ENCODE peak calls at places on chromosomes 13 and 19, in six cellular contexts. M, V, U, D, F and J are unnamed samples.

GRCh38 chr19:45200614-45201013 is 22.0 kb downstream of the BLOC1S3 start:
- DNase-seq in M (no peak), V (no peak), U (no peak), D (peak), F (no peak), J (no peak)

GRCh38 chr19:43476606-43477005 is 11.2 kb upstream of the LYPD3 start:
- DNase-seq in M (no peak), V (no peak), U (no peak), D (peak), F (no peak), J (no peak)

GRCh38 chr13:23534090-23534489 is 36.1 kb upstream of the TNFRSF19 start:
- DNase-seq in M (no peak), V (no peak), U (no peak), D (no peak), F (no peak), J (no peak)

GRCh38 chr13:34864650-34865049 is 77.4 kb upstream of the NBEA start:
- DNase-seq in M (no peak), V (no peak), U (no peak), D (no peak), F (no peak), J (no peak)

GRCh38 chr13:32720026-32720425 is 133.8 kb downstream of the PDS5B start:
- DNase-seq in M (no peak), V (no peak), U (no peak), D (no peak), F (no peak), J (peak)

GRCh38 chr13:90420683-90421082 is 926.8 kb upstream of the MIR17HG start:
- DNase-seq in M (no peak), V (no peak), U (no peak), D (no peak), F (no peak), J (no peak)

GRCh38 chr13:29527916-29528315 is 67.6 kb downstream of the SLC7A1 start:
- DNase-seq in M (no peak), V (peak), U (no peak), D (no peak), F (no peak), J (no peak)

GRCh38 chr13:106176103-106176502 is 359.4 kb downstream of the EFNB2 start:
- DNase-seq in M (no peak), V (no peak), U (no peak), D (no peak), F (no peak), J (no peak)

GRCh38 chr13:48678316-48678715 is 24.6 kb downstream of the CYSLTR2 start:
- DNase-seq in M (no peak), V (no peak), U (no peak), D (no peak), F (no peak), J (no peak)

GRCh38 chr13:92716749-92717148 is 509.9 kb upstream of the GPC6 start:
- DNase-seq in M (no peak), V (no peak), U (no peak), D (peak), F (no peak), J (no peak)

GRCh38 chr13:108018371-108018870 is 196.9 kb downstream of the LIG4 start:
- DNase-seq in M (no peak), V (no peak), U (no peak), D (no peak), F (no peak), J (no peak)

GRCh38 chr13:33087091-33087490 is 70.9 kb downstream of the KL start:
- DNase-seq in M (no peak), V (no peak), U (no peak), D (no peak), F (no peak), J (no peak)

GRCh38 chr13:48994731-48995130 is 19.0 kb downstream of the FNDC3A start:
- DNase-seq in M (no peak), V (no peak), U (no peak), D (peak), F (no peak), J (no peak)

GRCh38 chr13:41034382-41034781 is 15.3 kb upstream of the ELF1 start:
- DNase-seq in M (no peak), V (no peak), U (no peak), D (no peak), F (no peak), J (no peak)

GRCh38 chr19:50002386-50002960 is 22.7 kb downstream of the VRK3 start:
- DNase-seq in M (no peak), V (no peak), U (no peak), D (no peak), F (no peak), J (no peak)

GRCh38 chr19:1251233-1251502 is 2.8 kb downstream of the MIDN start:
- DNase-seq in M (no peak), V (no peak), U (no peak), D (peak), F (no peak), J (no peak)

GRCh38 chr19:49560358-49560900 is 19.9 kb downstream of the NOSIP start:
- DNase-seq in M (no peak), V (no peak), U (peak), D (no peak), F (no peak), J (no peak)

DNA sequence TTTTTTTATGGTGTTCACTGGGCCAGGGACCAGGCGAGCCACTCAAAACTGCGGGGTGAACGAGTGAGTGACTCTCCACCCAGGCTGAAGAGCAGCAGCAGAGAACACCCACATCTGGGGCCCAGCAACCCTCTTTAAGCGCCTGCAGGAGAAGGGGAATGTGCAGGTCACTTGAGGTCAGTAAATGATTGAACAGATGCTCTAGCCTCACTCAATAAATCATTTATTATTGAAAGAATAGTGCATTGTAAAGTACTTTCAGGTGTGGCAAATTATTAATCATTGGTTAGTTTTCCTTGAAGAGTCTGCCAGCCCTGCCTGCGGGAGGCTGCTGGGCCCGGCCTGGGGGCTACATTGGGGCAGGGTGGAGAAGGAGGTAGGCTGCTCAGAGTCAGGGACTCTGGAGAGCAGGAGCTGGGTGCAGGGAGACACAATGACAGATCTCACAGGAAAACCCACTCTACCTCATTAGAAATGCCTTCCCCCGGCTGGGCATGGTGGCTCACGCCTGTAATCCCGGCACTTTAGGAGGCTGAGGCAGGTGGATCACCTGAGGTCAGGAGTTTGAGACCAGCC is 42.5 kb downstream of the ABCC4 start:
- DNase-seq in M (no peak), V (no peak), U (no peak), D (no peak), F (no peak), J (no peak)
- H3K4me3 ChIP-seq in M (no peak), V (no peak), U (no peak), D (no peak), F (no peak), J (no peak)

GRCh38 chr13:85812282-85812681 is 13.1 kb upstream of the SLITRK6 start:
- DNase-seq in M (no peak), V (no peak), U (no peak), D (no peak), F (no peak), J (no peak)

GRCh38 chr13:85806553-85807175 is 7.4 kb upstream of the SLITRK6 start:
- DNase-seq in M (peak), V (no peak), U (no peak), D (peak), F (no peak), J (no peak)
- TF ChIP-seq CTCF in M (peak), V (peak), U (peak), D (peak), F (no peak), J (peak)

DNA sequence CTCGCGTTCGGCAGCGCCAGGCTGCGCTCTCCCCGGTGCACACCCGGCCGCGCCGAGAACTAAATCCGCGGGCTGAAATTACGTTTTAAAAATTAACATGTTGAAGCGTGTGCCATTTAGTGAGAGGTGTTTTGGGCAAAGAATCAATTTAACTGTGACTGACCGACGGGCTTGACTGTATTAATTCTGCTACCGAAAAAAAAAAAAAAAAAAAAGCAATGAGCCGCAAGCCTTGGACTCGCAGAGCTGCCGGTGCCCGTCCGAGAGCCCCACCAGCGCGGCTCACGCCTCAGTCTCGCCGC is 9.6 kb upstream of the SOX1 start:
- DNase-seq in M (no peak), V (no peak), U (no peak), D (no peak), F (no peak), J (no peak)
- H3K4me3 ChIP-seq in M (no peak), V (peak), U (no peak), D (no peak), F (no peak), J (no peak)

GRCh38 chr19:3658004-3658822 is 31.6 kb upstream of the CACTIN start:
- DNase-seq in M (no peak), V (no peak), U (no peak), D (no peak), F (no peak), J (peak)

GRCh38 chr19:3657395-3657769 is 30.8 kb upstream of the CACTIN start:
- DNase-seq in M (no peak), V (no peak), U (no peak), D (no peak), F (no peak), J (no peak)

GRCh38 chr19:3655402-3656072 is 28.9 kb upstream of the CACTIN start:
- DNase-seq in M (no peak), V (no peak), U (no peak), D (peak), F (peak), J (no peak)

GRCh38 chr19:3656073-3656746 is 29.6 kb upstream of the CACTIN start:
- DNase-seq in M (no peak), V (no peak), U (no peak), D (no peak), F (no peak), J (no peak)

GRCh38 chr19:3656747-3657394 is 30.3 kb upstream of the CACTIN start:
- DNase-seq in M (no peak), V (no peak), U (no peak), D (peak), F (no peak), J (no peak)
- TF ChIP-seq CTCF in M (peak), V (no peak), U (no peak), D (no peak), F (no peak), J (no peak)

DNA sequence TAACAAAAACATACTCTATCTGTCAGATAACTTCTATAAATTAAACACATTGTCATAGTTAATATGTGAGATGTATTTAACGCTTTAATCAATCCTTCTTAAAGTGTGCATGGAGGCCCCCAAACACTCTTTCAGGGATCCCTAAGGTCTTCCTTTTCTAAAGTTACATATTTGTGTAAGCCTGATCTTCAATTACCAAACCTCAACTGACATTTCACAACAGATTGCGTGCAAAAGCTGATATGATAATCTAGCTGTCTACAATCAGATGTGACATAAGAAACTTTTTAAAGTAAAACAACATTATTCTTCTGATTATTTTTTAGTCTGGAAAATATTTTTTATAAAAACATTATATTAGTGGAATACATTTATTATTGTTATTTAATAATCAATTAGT is 1850.4 kb downstream of the OLFM4 start:
- DNase-seq in M (no peak), V (no peak), U (no peak), D (no peak), F (no peak), J (no peak)
- H3K4me3 ChIP-seq in M (no peak), V (no peak), U (no peak), D (no peak), F (no peak), J (no peak)